ENCODE peak calls at places on chromosomes 4 and X, in five cellular contexts. X is body of pancreas; N is CD8-positive, alpha-beta T cell; E is cardiac muscle cell; M is tibial artery. I is an unnamed sample. For H3K9me3, the result is how much of the 10 kb centered on the place peaks cover.

GRCh38 chr4:179145746-179146530 is 1703.7 kb upstream of the AGA start:
- DNase-seq in X (no peak), N (no peak), E (no peak), M (no peak), I (no peak)

GRCh38 chrX:103616676-103617186 is 9.0 kb downstream of the TCEAL3 start:
- DNase-seq in X (no peak), N (no peak), E (no peak), M (no peak), I (no peak)

GRCh38 chr4:30719363-30720020 is 677 bp upstream of the PCDH7 start:
- DNase-seq in X (peak), N (no peak), E (peak), M (peak), I (peak)

GRCh38 chr4:17055788-17056187 is 157.3 kb upstream of the LDB2 start:
- DNase-seq in X (no peak), N (no peak), E (no peak), M (no peak), I (no peak)

GRCh38 chr4:107243141-107243779 is 207.1 kb upstream of the DKK2 start:
- DNase-seq in X (no peak), N (no peak), E (no peak), M (no peak), I (no peak)

GRCh38 chr4:33080262-33080661 is 2360.1 kb downstream of the PCDH7 start:
- DNase-seq in X (no peak), N (no peak), E (no peak), M (no peak), I (no peak)

GRCh38 chr4:14334166-14334565 is 668.1 kb upstream of the CPEB2 start:
- DNase-seq in X (no peak), N (no peak), E (no peak), M (no peak), I (no peak)

GRCh38 chr4:25810815-25811690 is 51.7 kb downstream of the SEL1L3 start:
- DNase-seq in X (no peak), N (no peak), E (peak), M (no peak), I (no peak)

GRCh38 chr4:6342530-6343293 is 73.1 kb downstream of the WFS1 start:
- DNase-seq in X (no peak), N (no peak), E (peak), M (peak), I (no peak)

GRCh38 chrX:44922980-44923379 is 50.0 kb downstream of the KDM6A start:
- DNase-seq in X (no peak), N (no peak), E (no peak), M (no peak), I (no peak)

GRCh38 chrX:11725631-11726442 is 32.2 kb upstream of the MSL3 start:
- DNase-seq in X (no peak), N (no peak), E (no peak), M (no peak), I (no peak)

GRCh38 chr4:123096038-123096437 is 173.6 kb upstream of the NUDT6 start:
- DNase-seq in X (no peak), N (no peak), E (peak), M (no peak), I (no peak)

GRCh38 chrX:9997524-9997923 is 30.4 kb downstream of the CLDN34 start:
- DNase-seq in X (no peak), N (no peak), E (no peak), M (no peak), I (no peak)

DNA sequence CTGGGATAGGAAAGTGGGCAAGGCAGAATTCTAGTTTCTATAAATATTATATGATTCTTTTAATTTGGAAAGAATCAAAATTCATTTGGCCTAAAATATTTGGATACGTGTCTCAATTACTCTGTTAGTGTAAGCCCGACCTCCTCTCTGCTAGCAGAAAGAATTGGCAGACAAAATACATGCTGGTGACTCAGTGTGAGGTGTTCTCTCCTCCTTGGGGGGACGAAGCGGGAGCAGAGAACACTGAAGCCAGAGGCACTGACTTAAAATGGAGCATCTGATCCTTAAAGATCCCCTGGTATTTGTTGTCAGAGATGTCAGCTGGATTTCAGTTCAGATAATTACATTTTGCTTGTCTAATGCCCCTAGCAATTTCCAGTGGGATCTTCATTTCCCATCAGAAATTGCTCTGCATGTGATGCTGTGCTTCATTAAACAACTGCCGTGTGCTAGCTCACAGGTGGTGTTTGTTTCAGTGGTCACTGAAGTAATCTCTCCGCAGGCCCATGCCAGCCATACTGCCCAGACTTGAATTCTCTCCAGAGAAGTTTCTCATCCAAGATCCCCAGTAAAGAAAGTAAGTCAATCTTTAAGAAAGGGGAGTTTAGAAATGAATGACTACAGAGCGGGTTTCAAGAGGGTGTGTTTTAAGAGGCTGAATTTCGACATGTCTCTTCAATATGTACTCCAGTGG is 188.7 kb upstream of the TLL1 start:
- DNase-seq in X (no peak), N (no peak), E (no peak), M (no peak), I (no peak)
- H3K4me3 ChIP-seq in X (no peak), N (no peak), E (no peak), M (no peak), I (no peak)

GRCh38 chrX:19810370-19810769 is 77.0 kb downstream of the SH3KBP1 start:
- DNase-seq in X (no peak), N (no peak), E (no peak), M (no peak), I (no peak)
- H3K9me3 ChIP-seq in X (under half), N (under half), E (under half), M (under half), I (under half)

GRCh38 chr4:3256230-3257124 is 7.5 kb downstream of the MSANTD1 start:
- DNase-seq in X (no peak), N (no peak), E (no peak), M (peak), I (no peak)

GRCh38 chr4:3257125-3257690 is 8.2 kb downstream of the MSANTD1 start:
- DNase-seq in X (no peak), N (no peak), E (no peak), M (peak), I (no peak)

GRCh38 chr4:3254302-3255131 is 5.6 kb downstream of the MSANTD1 start:
- DNase-seq in X (no peak), N (no peak), E (no peak), M (no peak), I (peak)

GRCh38 chr4:3255611-3256186 is 6.7 kb downstream of the MSANTD1 start:
- DNase-seq in X (no peak), N (no peak), E (no peak), M (peak), I (no peak)

DNA sequence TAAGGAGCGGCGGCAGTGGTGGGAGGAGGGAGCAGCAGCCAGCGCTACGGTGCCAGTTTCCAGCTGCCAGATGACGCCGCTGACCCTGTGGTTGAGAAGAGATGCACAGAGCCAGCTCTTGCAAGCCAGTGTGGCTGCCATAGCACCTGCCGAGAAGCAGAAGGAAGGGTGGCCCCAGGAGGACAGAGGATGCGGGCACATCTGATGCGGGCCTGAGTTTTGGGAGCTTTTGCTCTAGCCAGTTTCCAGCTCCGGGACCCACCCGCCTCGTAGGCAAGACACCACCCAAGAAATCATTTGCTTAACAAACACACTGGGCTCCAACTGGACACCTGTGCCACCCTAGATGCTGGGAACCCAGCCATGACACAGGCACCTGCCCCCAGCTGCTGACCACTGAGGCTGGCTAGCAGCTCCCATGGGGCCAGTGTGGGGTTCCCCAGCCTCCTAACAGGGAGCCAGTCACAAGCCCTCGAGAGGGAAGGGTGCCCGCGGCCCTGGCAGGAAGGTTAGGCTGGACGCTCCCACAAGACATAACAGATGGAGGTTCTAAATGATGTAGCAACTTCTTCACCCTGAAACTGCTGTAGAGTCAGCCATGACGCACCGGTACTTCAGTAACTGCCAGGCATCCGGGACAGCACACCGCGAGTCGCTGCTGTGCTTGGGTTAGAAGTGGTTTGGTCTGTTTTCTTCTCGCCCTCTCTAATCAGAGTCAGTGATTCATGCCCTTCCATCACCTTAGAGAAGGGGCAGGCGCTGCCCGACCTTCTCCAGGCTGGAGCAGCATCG is 8.9 kb downstream of the MSANTD1 start:
- DNase-seq in X (no peak), N (no peak), E (no peak), M (peak), I (peak)
- TF ChIP-seq CTCF in X (no peak), N (no peak), E (no peak), M (no peak), I (no peak)

GRCh38 chr4:102620697-102621497 is 119.7 kb downstream of the NFKB1 start:
- DNase-seq in X (peak), N (no peak), E (peak), M (no peak), I (peak)
- H3K4me3 ChIP-seq in X (no peak), N (no peak), E (no peak), M (no peak), I (no peak)

GRCh38 chr4:7575426-7575825 is 140.7 kb upstream of the PSAPL1 start:
- DNase-seq in X (no peak), N (no peak), E (no peak), M (no peak), I (no peak)
- H3K9me3 ChIP-seq in X (under half), N (under half), E (under half), M (under half), I (under half)

GRCh38 chrX:114774691-114775090 is 190.8 kb downstream of the HTR2C start:
- DNase-seq in X (no peak), N (no peak), E (peak), M (no peak), I (no peak)
- TF ChIP-seq CTCF in X (no peak), N (no peak), E (peak), M (no peak), I (no peak)

DNA sequence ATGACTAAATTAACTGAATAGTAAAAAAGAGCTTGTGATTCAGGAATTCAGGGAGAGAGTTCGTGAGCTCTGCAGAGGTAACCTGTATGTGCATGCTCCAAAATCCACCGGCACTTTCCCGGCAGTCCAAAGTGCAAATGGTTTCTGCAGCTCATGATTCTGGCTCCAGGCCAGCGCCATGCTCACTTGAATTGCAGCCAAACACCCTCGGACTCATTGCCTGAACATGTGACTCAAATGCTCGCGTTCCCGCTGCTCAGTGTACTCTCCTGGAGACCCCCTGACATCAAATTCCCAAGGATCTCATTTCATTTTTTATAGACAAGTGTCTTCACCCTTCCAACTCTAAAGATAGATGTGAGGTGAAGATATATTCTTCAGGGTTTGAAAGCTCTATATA is 44.1 kb upstream of the SH3RF1 start:
- DNase-seq in X (peak), N (no peak), E (peak), M (peak), I (peak)
- H3K4me3 ChIP-seq in X (no peak), N (no peak), E (no peak), M (no peak), I (no peak)

GRCh38 chrX:152847281-152847680 is 16.4 kb downstream of the NSDHL start:
- DNase-seq in X (no peak), N (no peak), E (no peak), M (no peak), I (no peak)
- H3K9me3 ChIP-seq in X (under half), N (under half), E (under half), M (under half), I (under half)

DNA sequence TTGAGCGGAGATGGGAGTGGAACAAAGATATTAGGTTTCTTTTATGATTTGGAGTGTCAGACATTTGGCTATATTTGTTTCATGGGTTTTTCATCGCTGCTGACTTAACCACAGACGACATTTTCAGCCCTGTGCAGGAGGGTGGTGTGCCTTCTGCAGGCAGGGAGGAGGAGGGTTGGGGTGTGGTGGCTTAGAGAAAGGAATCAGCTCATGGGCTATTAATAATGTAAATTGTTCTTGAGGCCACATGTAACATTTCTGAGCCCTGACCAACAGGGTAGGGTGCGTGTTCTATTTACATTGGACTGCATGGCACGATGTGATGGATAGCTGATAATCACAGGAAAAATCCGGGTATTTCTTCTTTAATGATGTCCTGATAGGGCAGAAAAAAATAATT is 67.6 kb downstream of the POLA1 start:
- DNase-seq in X (no peak), N (no peak), E (no peak), M (no peak), I (no peak)
- TF ChIP-seq CTCF in X (no peak), N (no peak), E (no peak), M (no peak), I (no peak)

I was measured in thyroid gland.